ENCODE peak calls at places on chromosomes 12 and 14, in four cellular contexts. One of them, this sample, is unnamed.

GRCh38 chr14:101408077-101408831 is 153.0 kb upstream of the DIO3 start:
- DNase-seq in cardiac fibroblast: peak
- DNase-seq in fibroblast of pulmonary artery: peak
- DNase-seq in heart right ventricle: no peak
- DNase-seq in this sample: no peak

GRCh38 chr14:32702571-32702970 is 236.1 kb upstream of the NPAS3 start:
- DNase-seq in heart right ventricle: peak
- DNase-seq in fibroblast of pulmonary artery: peak
- DNase-seq in cardiac fibroblast: peak
- DNase-seq in this sample: no peak

GRCh38 chr14:32400480-32400879 is 71.4 kb downstream of the AKAP6 start:
- DNase-seq in heart right ventricle: no peak
- DNase-seq in cardiac fibroblast: no peak
- DNase-seq in fibroblast of pulmonary artery: no peak
- DNase-seq in this sample: no peak

GRCh38 chr14:90608281-90608680 is 207.9 kb downstream of the TTC7B start:
- DNase-seq in heart right ventricle: no peak
- DNase-seq in cardiac fibroblast: no peak
- DNase-seq in fibroblast of pulmonary artery: no peak
- DNase-seq in this sample: no peak

GRCh38 chr12:132248439-132249157 is 80.8 kb downstream of the GALNT9 start:
- DNase-seq in cardiac fibroblast: peak
- DNase-seq in fibroblast of pulmonary artery: peak
- DNase-seq in heart right ventricle: no peak
- DNase-seq in this sample: no peak

GRCh38 chr14:50947446-50947845 is 3.2 kb upstream of the PYGL start:
- DNase-seq in heart right ventricle: no peak
- DNase-seq in cardiac fibroblast: peak
- DNase-seq in fibroblast of pulmonary artery: no peak
- DNase-seq in this sample: no peak

GRCh38 chr14:40476005-40476404 is 1043.8 kb upstream of the FBXO33 start:
- DNase-seq in heart right ventricle: no peak
- DNase-seq in cardiac fibroblast: no peak
- DNase-seq in fibroblast of pulmonary artery: no peak
- DNase-seq in this sample: no peak

GRCh38 chr14:55731881-55732498 is 152.0 kb downstream of the KTN1 start:
- DNase-seq in fibroblast of pulmonary artery: peak
- DNase-seq in heart right ventricle: peak
- DNase-seq in cardiac fibroblast: peak
- DNase-seq in this sample: peak

GRCh38 chr12:132215644-132215989 is 71.4 kb downstream of the NOC4L start:
- DNase-seq in cardiac fibroblast: no peak
- DNase-seq in fibroblast of pulmonary artery: no peak
- DNase-seq in heart right ventricle: no peak
- DNase-seq in this sample: no peak

GRCh38 chr14:64891839-64892375 is 12.2 kb upstream of the SPTB start:
- DNase-seq in heart right ventricle: peak
- DNase-seq in cardiac fibroblast: peak
- DNase-seq in fibroblast of pulmonary artery: peak
- DNase-seq in this sample: peak
- TF ChIP-seq CTCF in heart right ventricle: peak
- TF ChIP-seq CTCF in cardiac fibroblast: peak
- TF ChIP-seq CTCF in fibroblast of pulmonary artery: peak
- TF ChIP-seq CTCF in this sample: peak

GRCh38 chr12:32611986-32612385 is 67.1 kb upstream of the DNM1L start:
- DNase-seq in cardiac fibroblast: no peak
- DNase-seq in heart right ventricle: peak
- DNase-seq in fibroblast of pulmonary artery: no peak
- DNase-seq in this sample: no peak
- TF ChIP-seq CTCF in cardiac fibroblast: no peak
- TF ChIP-seq CTCF in heart right ventricle: no peak
- TF ChIP-seq CTCF in fibroblast of pulmonary artery: no peak
- TF ChIP-seq CTCF in this sample: no peak

DNA sequence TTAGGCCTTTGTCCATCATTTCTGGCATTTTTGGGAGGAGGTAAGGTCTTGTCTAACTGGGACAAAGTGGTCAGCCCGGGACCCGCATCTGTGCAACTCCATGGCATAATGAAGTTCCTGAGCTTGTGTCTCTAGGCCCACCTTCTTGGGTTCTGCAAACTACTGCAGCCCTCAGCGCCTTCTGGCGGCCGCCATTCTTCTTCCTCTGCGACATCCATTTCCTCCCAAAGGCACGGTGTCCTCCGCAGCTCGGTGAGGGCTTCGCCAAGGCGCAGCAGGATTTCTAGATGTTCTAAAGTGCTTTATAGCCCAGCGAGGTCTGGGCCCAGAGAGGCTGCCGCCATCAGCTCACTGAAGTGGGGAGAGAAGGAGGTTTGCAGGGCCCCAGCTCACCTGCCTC is 134.4 kb upstream of the OR4E1 start:
- DNase-seq in cardiac fibroblast: no peak
- DNase-seq in heart right ventricle: no peak
- DNase-seq in fibroblast of pulmonary artery: no peak
- DNase-seq in this sample: no peak
- TF ChIP-seq CTCF in cardiac fibroblast: no peak
- TF ChIP-seq CTCF in heart right ventricle: no peak
- TF ChIP-seq CTCF in fibroblast of pulmonary artery: no peak
- TF ChIP-seq CTCF in this sample: no peak

DNA sequence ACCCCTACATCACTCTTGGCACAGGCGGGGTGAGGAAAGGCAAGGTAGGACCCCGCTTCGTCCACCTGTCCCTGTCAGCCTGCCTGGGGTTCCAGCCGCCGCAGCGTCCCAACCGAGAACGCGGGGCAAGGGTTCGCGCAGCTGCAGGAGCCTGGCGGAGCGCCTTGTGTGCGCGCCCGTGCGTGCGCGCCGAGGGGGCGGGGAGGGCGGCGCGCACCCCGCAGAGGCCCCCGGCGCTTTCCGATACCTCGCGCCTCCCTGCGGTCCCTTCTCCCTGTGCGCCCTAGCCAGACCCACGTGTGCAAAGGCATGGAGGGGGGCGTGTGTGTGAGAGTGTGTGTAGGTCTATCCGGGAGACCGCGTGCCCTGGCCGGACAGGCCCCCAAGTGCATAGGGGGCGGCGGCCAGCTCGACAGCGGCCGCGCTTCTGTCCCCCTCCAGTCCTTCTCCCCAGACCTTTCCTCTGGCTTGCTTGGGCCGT is 122.4 kb downstream of the TSPAN9 start:
- DNase-seq in cardiac fibroblast: peak
- DNase-seq in heart right ventricle: peak
- DNase-seq in fibroblast of pulmonary artery: peak
- DNase-seq in this sample: peak
- TF ChIP-seq CTCF in cardiac fibroblast: no peak
- TF ChIP-seq CTCF in heart right ventricle: peak
- TF ChIP-seq CTCF in fibroblast of pulmonary artery: no peak
- TF ChIP-seq CTCF in this sample: no peak

This sample was measured in A673.